ENCODE peak calls at places on chromosomes 3 and 15, in six cellular contexts. N, Y, L, W, C and R are unnamed samples.

GRCh38 chr15:57772223-57772957 is 65.9 kb downstream of the POLR2M start:
- DNase-seq in N (no peak), Y (no peak), L (no peak), W (peak; percentile 68), C (no peak), R (no peak)

GRCh38 chr3:29370451-29371420 is 89.9 kb downstream of the RBMS3 start:
- DNase-seq in N (no peak), Y (no peak), L (no peak), W (no peak), C (no peak), R (no peak)

GRCh38 chr3:4749567-4750002 is 229.7 kb upstream of the BHLHE40 start:
- DNase-seq in N (no peak), Y (no peak), L (no peak), W (no peak), C (no peak), R (no peak)

GRCh38 chr3:58424613-58425012 is 9.0 kb downstream of the PDHB start:
- DNase-seq in N (no peak), Y (no peak), L (no peak), W (no peak), C (no peak), R (no peak)

GRCh38 chr15:42184313-42184712 is 23.8 kb downstream of the VPS39 start:
- DNase-seq in N (no peak), Y (no peak), L (peak; percentile 55), W (no peak), C (no peak), R (no peak)

GRCh38 chr3:13497386-13497785 is 17.3 kb downstream of the HDAC11 start:
- DNase-seq in N (peak; percentile 39), Y (no peak), L (peak; percentile 7), W (no peak), C (no peak), R (no peak)

GRCh38 chr3:132083583-132084372 is 49.0 kb upstream of the CPNE4 start:
- DNase-seq in N (no peak), Y (no peak), L (no peak), W (peak; percentile 82), C (no peak), R (no peak)

GRCh38 chr15:63855735-63856134 is 22.0 kb upstream of the HERC1 start:
- DNase-seq in N (no peak), Y (no peak), L (no peak), W (peak; percentile 55), C (no peak), R (no peak)

GRCh38 chr15:74172751-74173544 is 562 bp upstream of the ISLR start:
- DNase-seq in N (peak; percentile 85), Y (peak; percentile 78), L (peak; percentile 83), W (no peak), C (no peak), R (peak; percentile 75)

GRCh38 chr3:177197041-177197933 is at the start of gene TBL1XR1:
- DNase-seq in N (peak; percentile 96), Y (peak; percentile 93), L (peak; percentile 95), W (peak; percentile 91), C (peak; percentile 92), R (peak; percentile 95)

GRCh38 chr3:177201707-177202397 is 4.6 kb upstream of the TBL1XR1 start:
- DNase-seq in N (no peak), Y (peak; percentile 50), L (no peak), W (peak; percentile 66), C (no peak), R (no peak)

GRCh38 chr3:177196473-177197040 is 725 bp downstream of the TBL1XR1 start:
- DNase-seq in N (no peak), Y (peak; percentile 58), L (peak; percentile 65), W (peak; percentile 20), C (no peak), R (no peak)

GRCh38 chr3:177197934-177198484 is 727 bp upstream of the TBL1XR1 start:
- DNase-seq in N (no peak), Y (no peak), L (no peak), W (no peak), C (no peak), R (no peak)

DNA sequence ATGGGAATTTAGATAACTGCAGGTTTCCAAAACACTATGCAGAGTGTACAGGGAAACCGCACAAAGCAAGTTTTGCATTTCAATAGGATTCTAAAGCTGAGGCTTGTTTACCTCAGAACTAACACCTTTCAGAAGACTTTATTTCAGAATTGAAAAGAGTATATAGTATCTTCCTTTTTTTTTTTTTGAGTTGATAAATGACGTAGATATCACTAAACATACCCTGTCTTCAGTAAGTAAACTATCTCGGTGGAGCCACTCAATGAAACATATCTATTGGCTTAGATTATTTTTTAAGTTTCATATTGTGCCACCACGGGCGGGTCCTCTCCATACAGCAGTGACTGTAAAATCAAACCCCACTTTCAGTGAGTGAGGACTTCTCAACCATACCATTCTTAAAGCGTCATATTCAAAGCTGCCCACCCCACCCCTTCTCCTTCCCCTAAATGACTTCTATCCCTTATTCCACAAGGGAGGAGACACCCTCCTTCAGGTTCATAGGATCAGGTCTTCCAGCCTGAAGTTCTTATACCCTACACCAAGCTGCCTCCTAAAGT is 2.0 kb upstream of the TBL1XR1 start:
- DNase-seq in N (no peak), Y (no peak), L (no peak), W (no peak), C (no peak), R (no peak)
- H3K4me3 ChIP-seq in N (no peak overlapping the region), Y (no peak overlapping the region), L (no peak overlapping the region), W (no peak overlapping the region), C (no peak overlapping the region), R (no peak overlapping the region)

GRCh38 chr15:75420698-75421097 is 30.8 kb downstream of the SIN3A start:
- DNase-seq in N (no peak), Y (no peak), L (no peak), W (peak; percentile 64), C (no peak), R (no peak)
- H3K4me3 ChIP-seq in N (no peak overlapping the region), Y (no peak overlapping the region), L (no peak overlapping the region), W (no peak overlapping the region), C (no peak overlapping the region), R (no peak overlapping the region)

DNA sequence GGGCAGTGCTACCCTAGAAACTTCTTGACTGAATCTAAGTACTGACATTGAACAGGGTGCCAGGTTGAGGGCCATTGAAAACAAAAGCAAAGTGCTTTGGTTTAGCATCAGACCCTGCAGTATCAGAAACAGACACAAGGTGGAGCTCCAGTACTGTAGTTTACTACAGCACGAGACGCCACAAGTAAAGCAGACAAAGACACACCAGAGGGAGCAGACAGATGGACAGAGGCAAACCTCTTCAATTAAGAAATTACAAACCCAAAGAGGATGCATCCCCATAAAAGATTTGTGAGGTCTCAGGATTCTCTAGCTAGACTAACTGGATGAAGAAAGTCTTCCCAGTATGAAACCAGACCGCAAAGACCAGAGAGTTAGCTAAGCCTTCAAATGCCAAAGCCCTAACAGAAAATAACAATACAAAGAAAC is 16.6 kb downstream of the TOP2B start:
- DNase-seq in N (no peak), Y (peak; percentile 74), L (no peak), W (peak; percentile 95), C (peak; percentile 85), R (no peak)
- H3K4me3 ChIP-seq in N (no peak overlapping the region), Y (no peak overlapping the region), L (no peak overlapping the region), W (no peak overlapping the region), C (no peak overlapping the region), R (no peak overlapping the region)

GRCh38 chr3:137765310-137766033 is 1.4 kb downstream of the SOX14 start:
- DNase-seq in N (no peak), Y (no peak), L (peak; percentile 26), W (no peak), C (no peak), R (no peak)
- H3K4me3 ChIP-seq in N (no peak overlapping the region), Y (no peak overlapping the region), L (no peak overlapping the region), W (no peak overlapping the region), C (no peak overlapping the region), R (no peak overlapping the region)

GRCh38 chr3:174498638-174499037 is 360.5 kb upstream of the NAALADL2 start:
- DNase-seq in N (no peak), Y (no peak), L (no peak), W (no peak), C (no peak), R (no peak)
- H3K4me3 ChIP-seq in N (no peak overlapping the region), Y (no peak overlapping the region), L (no peak overlapping the region), W (no peak overlapping the region), C (no peak overlapping the region), R (no peak overlapping the region)

GRCh38 chr3:73349657-73350056 is 275.1 kb downstream of the PDZRN3 start:
- DNase-seq in N (no peak), Y (no peak), L (no peak), W (no peak), C (no peak), R (no peak)
- H3K4me3 ChIP-seq in N (no peak overlapping the region), Y (no peak overlapping the region), L (no peak overlapping the region), W (no peak overlapping the region), C (no peak overlapping the region), R (no peak overlapping the region)

DNA sequence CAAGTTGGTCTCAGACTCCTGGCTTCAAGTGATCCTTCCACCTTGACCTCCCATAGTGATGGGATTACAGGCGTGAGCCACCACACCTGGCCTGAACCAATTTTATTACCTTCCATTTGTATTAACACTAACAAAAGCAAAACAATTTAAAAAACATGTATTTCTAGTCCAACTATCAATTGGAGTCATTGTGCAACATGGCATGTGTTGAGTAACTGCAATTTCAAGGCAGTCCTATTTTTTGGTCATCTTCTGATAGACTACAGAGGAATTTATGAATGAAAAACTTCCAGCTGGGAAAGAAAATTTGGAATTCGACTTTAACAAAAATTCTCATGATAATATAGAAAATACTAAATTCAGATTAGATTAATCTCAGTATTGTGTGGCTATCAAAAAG is 16.8 kb downstream of the SPTSSB start:
- DNase-seq in N (no peak), Y (no peak), L (no peak), W (no peak), C (no peak), R (no peak)
- H3K4me3 ChIP-seq in N (no peak overlapping the region), Y (no peak overlapping the region), L (no peak overlapping the region), W (no peak overlapping the region), C (no peak overlapping the region), R (no peak overlapping the region)

GRCh38 chr15:60590935-60591490 is 112.1 kb upstream of the ICE2 start:
- DNase-seq in N (peak; percentile 80), Y (peak; percentile 66), L (peak; percentile 63), W (no peak), C (peak; percentile 65), R (peak; percentile 45)

GRCh38 chr15:60592386-60593339 is 113.7 kb upstream of the ICE2 start:
- DNase-seq in N (peak; percentile 94), Y (peak; percentile 85), L (peak; percentile 91), W (peak; percentile 46), C (peak; percentile 89), R (peak; percentile 89)

GRCh38 chr15:60589728-60590127 is 110.8 kb upstream of the ICE2 start:
- DNase-seq in N (no peak), Y (no peak), L (no peak), W (no peak), C (no peak), R (no peak)

GRCh38 chr15:60591491-60592385 is 112.8 kb upstream of the ICE2 start:
- DNase-seq in N (peak; percentile 87), Y (no peak), L (peak; percentile 72), W (no peak), C (peak; percentile 58), R (peak; percentile 49)

DNA sequence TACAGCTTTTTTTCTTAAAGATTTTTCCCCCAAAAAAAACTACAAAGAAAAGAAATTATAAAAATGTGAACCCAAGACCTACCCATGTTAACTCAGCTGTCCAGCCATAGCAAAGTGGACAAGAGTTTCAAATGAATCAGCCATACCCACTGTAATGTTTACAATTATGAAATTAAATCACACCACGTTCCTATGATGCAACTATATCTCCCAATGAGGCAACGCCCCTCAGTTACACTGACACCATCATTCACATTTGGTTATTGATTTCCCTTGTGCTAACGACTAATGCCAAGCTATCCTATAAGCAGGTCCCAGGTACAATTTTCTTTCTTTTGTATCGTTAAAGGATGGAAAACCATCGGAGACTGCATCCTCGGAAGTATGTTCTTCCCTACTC is 115.1 kb upstream of the ICE2 start:
- DNase-seq in N (no peak), Y (no peak), L (no peak), W (no peak), C (no peak), R (no peak)
- H3K4me3 ChIP-seq in N (no peak overlapping the region), Y (no peak overlapping the region), L (no peak overlapping the region), W (no peak overlapping the region), C (no peak overlapping the region), R (no peak overlapping the region)